ENCODE peak calls at places on chromosome 10, in eight cellular contexts. O, T, X, Y, F, E, P and Z are unnamed samples. For H3K4me1, the result is how much of the 10 kb centered on the place peaks cover.

GRCh38 chr10:69506834-69507643 is 55.8 kb downstream of the TSPAN15 start:
- DNase-seq in O (no peak), T (no peak), X (peak), Y (no peak), F (no peak), E (peak), P (no peak), Z (no peak)

GRCh38 chr10:102113956-102114857 is 6.0 kb downstream of the LDB1 start:
- DNase-seq in O (peak), T (no peak), X (peak), Y (no peak), F (peak), E (peak), P (peak), Z (no peak)

GRCh38 chr10:70902659-70903261 is 14.4 kb upstream of the PCBD1 start:
- DNase-seq in O (no peak), T (no peak), X (no peak), Y (no peak), F (no peak), E (no peak), P (no peak), Z (no peak)

GRCh38 chr10:80288849-80289248 is 609 bp downstream of the MAT1A start:
- DNase-seq in O (no peak), T (no peak), X (no peak), Y (no peak), F (no peak), E (no peak), P (no peak), Z (no peak)

GRCh38 chr10:7950981-7951847 is 103.3 kb upstream of the GATA3 start:
- DNase-seq in O (no peak), T (no peak), X (no peak), Y (peak), F (no peak), E (no peak), P (no peak), Z (no peak)

GRCh38 chr10:17003666-17004065 is 125.9 kb downstream of the CUBN start:
- DNase-seq in O (no peak), T (no peak), X (no peak), Y (no peak), F (no peak), E (no peak), P (no peak), Z (no peak)

GRCh38 chr10:91901784-91902677 is 7.3 kb downstream of the FGFBP3 start:
- DNase-seq in O (peak), T (no peak), X (no peak), Y (peak), F (peak), E (peak), P (no peak), Z (no peak)

GRCh38 chr10:114811769-114812353 is 9.7 kb upstream of the FHIP2A start:
- DNase-seq in O (no peak), T (no peak), X (no peak), Y (no peak), F (no peak), E (no peak), P (no peak), Z (no peak)

GRCh38 chr10:46314046-46314445 is 27.2 kb downstream of the ANTXRL start:
- DNase-seq in O (peak), T (no peak), X (no peak), Y (no peak), F (no peak), E (no peak), P (no peak), Z (no peak)

GRCh38 chr10:73968101-73968515 is 29.8 kb upstream of the VCL start:
- DNase-seq in O (no peak), T (no peak), X (peak), Y (no peak), F (no peak), E (no peak), P (peak), Z (no peak)

GRCh38 chr10:71212249-71213126 is at the start of gene UNC5B:
- DNase-seq in O (peak), T (no peak), X (peak), Y (peak), F (peak), E (peak), P (peak), Z (peak)

GRCh38 chr10:69045441-69046300 is 42.2 kb upstream of the SRGN start:
- DNase-seq in O (no peak), T (peak), X (no peak), Y (peak), F (no peak), E (no peak), P (no peak), Z (no peak)

GRCh38 chr10:11403116-11403515 is 208.3 kb downstream of the USP6NL start:
- DNase-seq in O (no peak), T (no peak), X (no peak), Y (no peak), F (no peak), E (peak), P (no peak), Z (no peak)

GRCh38 chr10:86301431-86301830 is 65.2 kb downstream of the GRID1 start:
- DNase-seq in O (peak), T (no peak), X (no peak), Y (no peak), F (no peak), E (no peak), P (no peak), Z (peak)

GRCh38 chr10:77160679-77161078 is 476.9 kb downstream of the KCNMA1 start:
- DNase-seq in O (no peak), T (no peak), X (no peak), Y (peak), F (no peak), E (peak), P (no peak), Z (no peak)

GRCh38 chr10:93746844-93747284 is 10.9 kb upstream of the LGI1 start:
- DNase-seq in O (no peak), T (no peak), X (peak), Y (peak), F (no peak), E (peak), P (no peak), Z (no peak)

GRCh38 chr10:122126763-122127659 is 138.0 kb downstream of the TACC2 start:
- DNase-seq in O (no peak), T (no peak), X (peak), Y (peak), F (peak), E (no peak), P (peak), Z (no peak)

GRCh38 chr10:122124342-122124741 is 135.4 kb downstream of the TACC2 start:
- DNase-seq in O (no peak), T (no peak), X (no peak), Y (no peak), F (no peak), E (no peak), P (no peak), Z (no peak)

GRCh38 chr10:122123186-122123585 is 134.2 kb downstream of the TACC2 start:
- DNase-seq in O (no peak), T (no peak), X (no peak), Y (no peak), F (no peak), E (no peak), P (no peak), Z (no peak)

GRCh38 chr10:122122493-122122892 is 133.5 kb downstream of the TACC2 start:
- DNase-seq in O (no peak), T (no peak), X (no peak), Y (no peak), F (no peak), E (no peak), P (no peak), Z (no peak)

DNA sequence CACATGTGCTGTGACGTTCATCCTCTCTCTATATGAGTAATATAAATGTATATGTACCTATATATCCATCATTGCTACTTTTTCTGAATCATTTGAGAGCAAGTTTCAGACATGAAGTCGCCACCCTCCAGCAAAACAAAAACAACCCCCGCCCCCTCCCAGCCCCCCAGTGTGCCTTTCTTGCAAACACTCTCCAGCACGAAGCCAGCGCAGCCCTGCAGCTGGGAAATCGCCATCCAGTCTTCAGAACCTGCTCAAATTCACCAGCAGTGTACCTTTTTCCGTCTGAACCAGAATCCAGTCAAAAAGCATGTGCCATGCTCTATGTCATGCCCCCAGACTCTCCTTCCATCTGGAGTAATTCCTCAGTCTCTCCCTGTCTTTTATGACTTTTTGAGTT is 135.8 kb downstream of the TACC2 start:
- DNase-seq in O (no peak), T (no peak), X (no peak), Y (no peak), F (no peak), E (no peak), P (no peak), Z (no peak)
- H3K4me1 ChIP-seq in O (under half), T (under half), X (under half), Y (under half), F (under half), E (under half), P (under half), Z (under half)

GRCh38 chr10:124741281-124741921 is 2.8 kb downstream of the FAM53B start:
- DNase-seq in O (peak), T (no peak), X (peak), Y (peak), F (peak), E (peak), P (peak), Z (peak)

GRCh38 chr10:124744047-124744687 is at the start of gene FAM53B:
- DNase-seq in O (peak), T (no peak), X (peak), Y (peak), F (peak), E (peak), P (peak), Z (no peak)

GRCh38 chr10:124741922-124742417 is 2.2 kb downstream of the FAM53B start:
- DNase-seq in O (no peak), T (no peak), X (no peak), Y (no peak), F (no peak), E (no peak), P (no peak), Z (no peak)

GRCh38 chr10:124743188-124744046 is 761 bp downstream of the FAM53B start:
- DNase-seq in O (peak), T (no peak), X (peak), Y (no peak), F (peak), E (peak), P (peak), Z (no peak)

GRCh38 chr10:124742418-124743187 is 1.6 kb downstream of the FAM53B start:
- DNase-seq in O (no peak), T (no peak), X (peak), Y (no peak), F (no peak), E (peak), P (peak), Z (no peak)
- H3K4me1 ChIP-seq in O (half or more), T (under half), X (half or more), Y (under half), F (under half), E (under half), P (under half), Z (under half)

DNA sequence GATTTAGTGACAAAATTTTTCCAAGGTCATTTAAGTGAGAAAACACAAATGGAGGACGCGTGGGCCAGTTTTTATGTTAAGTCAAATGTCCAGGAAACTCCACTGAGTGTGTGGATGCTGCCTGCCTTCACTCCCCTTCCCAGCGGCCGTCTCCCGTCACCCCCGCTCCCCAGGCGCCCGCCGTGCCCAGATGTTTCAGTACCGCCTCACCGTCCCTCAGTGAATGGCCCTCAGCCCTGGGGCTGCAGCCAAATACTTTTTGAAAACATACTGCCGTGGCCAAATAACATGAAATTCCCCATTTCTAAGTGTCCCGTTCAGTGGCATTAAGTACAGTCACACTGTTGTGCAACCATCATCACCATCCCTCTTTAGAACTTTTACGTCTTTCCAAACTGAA is 131.9 kb downstream of the INSYN2A start:
- DNase-seq in O (no peak), T (no peak), X (no peak), Y (no peak), F (no peak), E (no peak), P (no peak), Z (no peak)
- H3K4me1 ChIP-seq in O (under half), T (under half), X (under half), Y (under half), F (under half), E (under half), P (under half), Z (under half)

DNA sequence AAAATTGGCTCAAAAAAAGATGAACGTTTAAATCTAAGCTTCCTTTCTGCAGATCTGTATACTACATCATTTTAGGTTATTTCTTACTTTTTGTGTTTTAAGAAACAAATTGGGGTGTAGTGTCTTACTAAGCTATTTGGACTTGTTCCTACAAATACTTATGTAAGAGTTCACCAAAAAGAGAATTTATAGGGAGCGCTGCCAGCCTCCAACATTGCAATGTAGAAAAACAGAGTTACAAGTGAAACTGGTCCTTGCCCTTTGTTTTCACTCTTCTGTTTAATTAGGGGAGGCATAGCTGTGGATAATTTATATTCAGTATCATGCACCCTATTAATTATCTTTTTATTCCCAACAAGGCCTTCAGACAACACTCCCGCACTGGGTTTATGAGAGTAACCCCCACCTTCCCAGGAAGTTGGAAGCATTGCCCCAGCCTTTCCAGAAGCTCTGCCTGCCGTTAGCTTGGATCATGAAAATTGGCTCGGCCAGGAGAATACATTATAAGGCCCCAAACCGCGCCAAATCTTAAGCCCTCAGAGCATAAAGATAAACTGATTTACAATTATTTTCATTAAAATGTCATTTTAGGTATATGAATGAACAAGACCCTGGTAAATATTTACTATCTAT is 261.8 kb upstream of the KLF6 start:
- DNase-seq in O (no peak), T (no peak), X (no peak), Y (no peak), F (peak), E (no peak), P (no peak), Z (no peak)
- H3K4me1 ChIP-seq in O (under half), T (under half), X (under half), Y (under half), F (under half), E (under half), P (under half), Z (under half)

GRCh38 chr10:78964274-78964951 is 104.4 kb upstream of the ZMIZ1 start:
- DNase-seq in O (no peak), T (no peak), X (no peak), Y (no peak), F (no peak), E (no peak), P (no peak), Z (no peak)

GRCh38 chr10:78968300-78968943 is 100.3 kb upstream of the ZMIZ1 start:
- DNase-seq in O (no peak), T (no peak), X (no peak), Y (no peak), F (no peak), E (no peak), P (no peak), Z (no peak)

GRCh38 chr10:78966844-78967488 is 101.8 kb upstream of the ZMIZ1 start:
- DNase-seq in O (no peak), T (no peak), X (no peak), Y (no peak), F (no peak), E (no peak), P (no peak), Z (no peak)

GRCh38 chr10:78964952-78965633 is 103.7 kb upstream of the ZMIZ1 start:
- DNase-seq in O (peak), T (no peak), X (peak), Y (peak), F (no peak), E (no peak), P (peak), Z (peak)

DNA sequence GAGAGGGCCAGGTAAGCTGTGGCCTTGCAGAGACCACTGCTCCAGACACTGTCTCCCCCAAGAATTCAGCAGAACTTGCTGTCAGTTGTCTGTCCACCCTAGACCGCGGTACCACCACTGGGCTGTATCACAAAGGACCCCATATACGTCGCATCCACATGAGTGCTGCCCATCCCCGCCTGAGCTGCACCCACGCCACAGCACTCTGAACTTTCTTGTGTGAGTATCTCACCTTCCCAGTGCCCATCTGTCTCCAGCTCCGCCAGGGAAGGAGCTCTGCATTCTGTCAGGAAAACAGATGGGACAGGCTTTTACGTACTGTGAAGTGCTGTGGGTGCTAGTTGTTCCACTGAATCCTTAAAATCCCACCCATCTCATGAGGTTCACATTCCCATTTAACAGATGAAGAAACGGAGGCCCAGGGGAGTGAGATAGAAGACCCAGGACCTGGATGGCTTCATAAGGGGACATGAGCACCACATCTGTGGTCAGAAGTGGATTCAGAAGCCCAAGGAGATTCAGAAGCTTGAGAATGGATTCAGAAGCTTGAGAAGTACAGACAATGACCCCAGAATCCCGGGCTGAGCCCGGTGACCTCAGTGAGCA is 102.5 kb upstream of the ZMIZ1 start:
- DNase-seq in O (no peak), T (no peak), X (no peak), Y (no peak), F (no peak), E (no peak), P (no peak), Z (no peak)
- H3K4me1 ChIP-seq in O (under half), T (under half), X (under half), Y (under half), F (under half), E (under half), P (under half), Z (under half)

DNA sequence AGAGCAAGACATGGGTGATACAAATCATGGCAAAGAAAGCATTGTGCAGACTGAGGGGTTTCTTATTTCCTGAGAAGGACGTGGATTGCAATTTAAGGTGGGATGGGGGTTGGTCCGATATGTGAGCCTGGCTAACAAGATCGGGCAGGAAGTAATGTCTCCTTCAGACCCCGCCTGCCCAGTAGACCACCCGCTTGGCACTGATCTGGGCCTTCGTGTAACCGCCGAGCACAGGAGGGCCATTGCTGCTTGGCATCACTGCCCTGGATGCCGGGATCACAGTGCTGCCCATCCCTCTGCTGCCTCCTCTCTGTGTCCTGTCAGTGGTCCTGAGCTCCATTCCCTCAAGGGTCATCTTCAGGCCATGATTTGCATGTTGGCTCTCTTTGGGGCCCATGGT is 214.6 kb upstream of the ZNF32 start:
- DNase-seq in O (no peak), T (no peak), X (no peak), Y (no peak), F (no peak), E (no peak), P (no peak), Z (no peak)
- H3K4me1 ChIP-seq in O (under half), T (under half), X (under half), Y (under half), F (under half), E (under half), P (under half), Z (under half)

GRCh38 chr10:59872892-59873463 is 33.4 kb downstream of the CCDC6 start:
- DNase-seq in O (no peak), T (no peak), X (no peak), Y (peak), F (peak), E (peak), P (peak), Z (peak)

GRCh38 chr10:59877191-59877671 is 29.1 kb downstream of the CCDC6 start:
- DNase-seq in O (no peak), T (no peak), X (no peak), Y (peak), F (no peak), E (peak), P (no peak), Z (no peak)

GRCh38 chr10:59876695-59877094 is 29.7 kb downstream of the CCDC6 start:
- DNase-seq in O (no peak), T (no peak), X (no peak), Y (peak), F (no peak), E (no peak), P (no peak), Z (no peak)

GRCh38 chr10:59870152-59870551 is 36.2 kb downstream of the CCDC6 start:
- DNase-seq in O (no peak), T (no peak), X (no peak), Y (no peak), F (no peak), E (no peak), P (no peak), Z (no peak)

GRCh38 chr10:59873924-59874323 is 32.4 kb downstream of the CCDC6 start:
- DNase-seq in O (no peak), T (no peak), X (no peak), Y (no peak), F (no peak), E (no peak), P (no peak), Z (no peak)
- H3K4me1 ChIP-seq in O (half or more), T (under half), X (half or more), Y (under half), F (under half), E (under half), P (under half), Z (under half)

DNA sequence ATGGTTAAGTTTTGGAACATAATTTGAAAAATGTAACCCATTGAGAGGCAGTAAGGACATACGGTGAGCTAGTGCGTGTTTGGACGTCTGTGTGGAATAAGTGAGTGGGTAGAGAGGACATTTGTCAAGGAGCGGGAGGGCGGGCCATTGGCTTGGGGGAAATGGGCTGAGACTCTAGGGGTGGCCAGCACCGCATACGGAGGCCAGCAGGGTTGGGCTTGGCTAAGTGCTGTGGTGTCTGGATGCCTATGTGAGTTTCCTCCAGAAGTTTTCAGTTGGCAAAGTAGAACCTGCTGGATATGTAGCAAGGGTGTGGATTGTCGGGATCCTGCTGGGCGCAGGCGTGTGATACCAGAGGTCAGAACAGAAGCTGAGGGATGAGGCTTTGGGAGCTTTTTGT is 103.0 kb downstream of the TCF7L2 start:
- DNase-seq in O (no peak), T (no peak), X (peak), Y (no peak), F (no peak), E (no peak), P (no peak), Z (no peak)
- H3K4me1 ChIP-seq in O (half or more), T (under half), X (half or more), Y (under half), F (half or more), E (under half), P (under half), Z (under half)